ENCODE peak calls at places on chromosomes 11 and 22, in five cellular contexts. U is psoas muscle, R is PC-3, M is sigmoid colon, W is heart left ventricle. N is an unnamed sample.
A peak's percentile ranks its signal among the peaks of the same experiment; 100 is the strongest.

GRCh38 chr22:46290843-46291785 is 5.6 kb upstream of the GTSE1 start:
- DNase-seq in U (no peak), R (no peak), M (no peak), W (no peak), N (no peak)

GRCh38 chr11:77101043-77101537 is 1.6 kb upstream of the OMP start:
- DNase-seq in U (no peak), R (peak; percentile 68), M (no peak), W (peak; percentile 11), N (no peak)

GRCh38 chr11:76074178-76075112 is 131.9 kb downstream of the WNT11 start:
- DNase-seq in U (no peak), R (peak; percentile 27), M (no peak), W (no peak), N (no peak)

GRCh38 chr22:46019351-46019750 is 42.4 kb upstream of the WNT7B start:
- DNase-seq in U (no peak), R (peak; percentile 51), M (no peak), W (no peak), N (no peak)

GRCh38 chr22:49928185-49928495 is 9.7 kb downstream of the CRELD2 start:
- DNase-seq in U (no peak), R (no peak), M (no peak), W (no peak), N (no peak)

GRCh38 chr11:16169946-16170345 is 186.4 kb downstream of the SOX6 start:
- DNase-seq in U (no peak), R (no peak), M (no peak), W (no peak), N (no peak)

GRCh38 chr22:23418159-23418788 is 161.8 kb downstream of the IGLL1 start:
- DNase-seq in U (no peak), R (no peak), M (no peak), W (no peak), N (no peak)

GRCh38 chr11:129408865-129409444 is 33.3 kb downstream of the BARX2 start:
- DNase-seq in U (no peak), R (no peak), M (no peak), W (no peak), N (no peak)

GRCh38 chr22:31218565-31219262 is 6.6 kb downstream of the LIMK2 start:
- DNase-seq in U (no peak), R (no peak), M (no peak), W (no peak), N (no peak)

GRCh38 chr11:19633276-19633675 is 79.4 kb upstream of the NAV2 start:
- DNase-seq in U (peak; percentile 79), R (no peak), M (peak; percentile 94), W (no peak), N (no peak)

GRCh38 chr11:68978626-68978930 is 2.2 kb downstream of the MRGPRD start:
- DNase-seq in U (no peak), R (no peak), M (peak; percentile 17), W (no peak), N (no peak)

GRCh38 chr11:95065336-95065735 is 1.4 kb upstream of the SRSF8 start:
- DNase-seq in U (no peak), R (no peak), M (no peak), W (no peak), N (no peak)

GRCh38 chr22:42277232-42277753 is 6.8 kb upstream of the TCF20 start:
- DNase-seq in U (no peak), R (no peak), M (peak; percentile 7), W (no peak), N (peak; percentile 40)

GRCh38 chr11:827146-827860 is 416 bp upstream of the CRACR2B start:
- DNase-seq in U (no peak), R (no peak), M (no peak), W (no peak), N (no peak)

GRCh38 chr11:115676768-115677167 is 172.6 kb upstream of the CADM1 start:
- DNase-seq in U (no peak), R (no peak), M (no peak), W (no peak), N (no peak)

GRCh38 chr11:126113515-126113957 is 50.9 kb upstream of the CDON start:
- DNase-seq in U (peak; percentile 87), R (peak; percentile 98), M (peak; percentile 97), W (peak; percentile 93), N (no peak)

GRCh38 chr11:45260047-45260446 is 26.1 kb downstream of the SYT13 start:
- DNase-seq in U (no peak), R (no peak), M (no peak), W (no peak), N (no peak)

GRCh38 chr11:63536669-63537292 is at the start of gene PLAAT4:
- DNase-seq in U (peak; percentile 23), R (peak; percentile 41), M (peak; percentile 78), W (peak; percentile 39), N (no peak)

GRCh38 chr11:13826505-13827278 is 135.8 kb upstream of the SPON1 start:
- DNase-seq in U (no peak), R (peak; percentile 77), M (no peak), W (no peak), N (no peak)

GRCh38 chr22:39170825-39171622 is 18.5 kb upstream of the CBX7 start:
- DNase-seq in U (peak; percentile 87), R (peak; percentile 77), M (peak; percentile 89), W (peak; percentile 82), N (peak; percentile 90)

GRCh38 chr11:38460901-38461300 is 1862.9 kb upstream of the RAG2 start:
- DNase-seq in U (no peak), R (peak; percentile 88), M (no peak), W (peak; percentile 40), N (no peak)

GRCh38 chr11:117808768-117809167 is 11.8 kb upstream of the DSCAML1 start:
- DNase-seq in U (no peak), R (no peak), M (no peak), W (peak; percentile 45), N (peak; percentile 65)

GRCh38 chr11:68750197-68750987 is 928 bp downstream of the TESMIN start:
- DNase-seq in U (peak; percentile 25), R (no peak), M (no peak), W (no peak), N (peak; percentile 92)

GRCh38 chr11:104124979-104125378 is 39.0 kb downstream of the PDGFD start:
- DNase-seq in U (no peak), R (no peak), M (no peak), W (no peak), N (no peak)

GRCh38 chr11:111660822-111661221 is 58.6 kb downstream of the SIK2 start:
- DNase-seq in U (no peak), R (no peak), M (no peak), W (no peak), N (no peak)

DNA sequence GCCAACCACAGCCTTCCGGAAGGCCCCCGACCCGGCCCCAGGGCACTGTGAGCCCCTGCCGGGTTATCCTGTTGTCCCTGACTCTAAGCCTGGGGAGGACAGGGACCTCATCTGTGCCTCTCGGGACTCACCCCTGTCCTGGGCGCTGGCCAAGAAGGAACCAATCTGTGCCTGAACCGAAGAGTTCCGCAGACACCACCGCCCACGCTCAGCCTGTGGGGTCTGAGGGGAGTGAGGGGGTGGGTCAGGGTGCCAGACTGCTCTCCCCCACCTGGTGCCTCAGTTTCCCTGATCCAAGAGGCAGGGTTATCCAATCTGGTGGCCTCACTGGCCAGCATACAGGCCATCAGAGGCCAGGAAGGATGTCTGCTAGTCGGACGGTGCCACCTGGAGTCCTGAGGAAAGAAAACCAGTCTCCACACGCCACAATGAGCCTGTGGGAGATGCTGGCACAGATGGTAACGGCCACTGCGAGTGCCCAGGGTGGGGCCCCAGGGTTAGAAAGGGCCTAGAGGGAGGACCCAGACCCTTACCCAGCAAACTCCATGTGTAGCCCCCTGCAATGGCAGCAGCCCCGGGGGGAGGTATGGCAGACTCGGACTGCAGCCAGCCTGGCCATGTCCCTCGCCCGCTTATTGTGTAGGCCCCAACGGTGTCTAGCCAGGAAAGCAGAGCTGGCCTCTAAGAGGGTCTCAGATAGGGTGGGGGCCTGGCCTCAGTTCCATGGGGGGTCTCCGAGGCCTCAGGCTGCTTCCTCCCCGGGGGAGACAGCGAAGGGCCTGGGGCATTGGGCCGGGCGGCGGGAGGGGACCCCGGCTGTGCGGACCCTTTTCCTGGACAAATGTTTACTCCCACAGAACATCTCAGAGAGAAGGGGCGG is 827 bp upstream of the TNNT3 start:
- DNase-seq in U (no peak), R (no peak), M (no peak), W (no peak), N (peak; percentile 83)
- TF ChIP-seq CTCF in U (peak; percentile 17), R (no peak), M (no peak), W (no peak), N (peak; percentile 30)

DNA sequence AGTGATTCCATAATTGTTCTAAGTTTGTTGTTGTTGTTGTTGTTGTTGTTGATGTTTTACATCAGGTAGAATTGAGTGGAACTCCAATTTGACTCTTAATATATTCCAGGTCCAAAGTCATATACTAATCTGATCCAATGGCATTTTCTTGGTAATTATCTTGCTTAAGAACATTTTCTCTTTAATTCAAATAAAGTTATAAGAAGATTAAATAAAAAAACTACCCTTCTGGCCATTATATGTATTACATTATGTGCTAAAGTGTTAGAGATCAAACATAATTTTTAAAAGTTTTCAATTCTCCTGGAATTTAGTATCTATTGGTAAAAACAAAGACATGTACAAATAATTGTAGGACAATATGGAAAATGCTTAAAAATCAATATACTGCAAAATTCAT is 775.4 kb downstream of the LUZP2 start:
- DNase-seq in U (no peak), R (no peak), M (no peak), W (no peak), N (no peak)
- TF ChIP-seq CTCF in U (peak; percentile 6), R (no peak), M (no peak), W (peak; percentile 10), N (no peak)

DNA sequence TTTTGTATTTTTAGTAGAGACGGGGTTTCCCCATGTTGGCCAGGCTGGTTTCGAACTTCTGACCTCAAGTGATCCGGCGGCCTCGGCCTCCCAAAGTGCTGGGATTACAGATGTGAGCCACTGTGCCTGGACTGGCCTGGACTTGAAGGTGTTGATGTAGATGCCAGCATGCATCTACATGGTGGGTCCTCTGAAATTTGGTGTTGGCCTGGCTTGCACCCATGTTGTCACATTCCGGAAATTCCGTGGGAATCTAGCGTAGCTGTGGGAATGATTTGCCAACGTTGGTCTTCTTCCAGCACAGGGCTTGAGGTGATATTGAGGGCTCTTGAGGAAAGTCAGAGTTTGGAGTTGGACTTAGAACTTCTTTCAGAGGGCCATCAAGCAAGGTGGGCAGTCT is 6.5 kb downstream of the PACS1 start:
- DNase-seq in U (no peak), R (no peak), M (no peak), W (no peak), N (no peak)
- TF ChIP-seq CTCF in U (no peak), R (no peak), M (no peak), W (no peak), N (no peak)

GRCh38 chr22:24834845-24835570 is 29.0 kb downstream of the SGSM1 start:
- DNase-seq in U (no peak), R (peak; percentile 12), M (no peak), W (no peak), N (no peak)
- TF ChIP-seq CTCF in U (no peak), R (peak; percentile 39), M (peak; percentile 29), W (peak; percentile 12), N (peak; percentile 46)

DNA sequence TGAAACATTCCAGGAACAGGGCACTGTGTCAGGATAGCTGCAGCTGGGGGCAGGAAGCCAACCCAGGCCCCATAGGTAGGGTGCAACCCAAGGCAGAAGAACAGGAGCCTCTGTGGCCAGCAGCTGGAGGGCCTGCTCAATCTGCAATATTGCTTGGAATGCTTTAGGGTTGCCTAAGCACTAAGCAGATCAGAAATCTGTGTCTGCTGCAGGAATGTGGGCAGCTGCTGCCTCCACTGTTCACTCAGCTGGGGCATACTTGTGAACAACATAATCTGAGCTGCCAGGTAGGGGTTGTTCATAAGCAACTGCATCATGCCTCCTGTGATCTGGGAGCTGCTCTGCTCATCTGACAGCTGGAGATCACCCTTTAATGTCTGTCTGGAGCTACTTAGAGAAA is 1.7 kb downstream of the UBQLNL start:
- DNase-seq in U (no peak), R (no peak), M (no peak), W (no peak), N (no peak)
- TF ChIP-seq CTCF in U (no peak), R (no peak), M (no peak), W (no peak), N (no peak)